ENCODE peak calls at places on chromosome 12, in five cellular contexts. J, Q, C, N and O are unnamed samples.

GRCh38 chr12:51381226-51382079 is 9.8 kb downstream of the GALNT6 start:
- DNase-seq in C (no peak), J (no peak), Q (peak), N (peak), O (no peak)

GRCh38 chr12:1747609-1748008 is 56.7 kb downstream of the ADIPOR2 start:
- DNase-seq in Q (no peak), N (no peak), J (no peak), C (no peak), O (no peak)

GRCh38 chr12:47141459-47141858 is 61.7 kb upstream of the AMIGO2 start:
- DNase-seq in J (no peak), N (no peak), C (no peak), Q (no peak), O (no peak)

GRCh38 chr12:93683410-93683809 is 6.2 kb downstream of the CRADD start:
- DNase-seq in J (no peak), N (no peak), Q (no peak), C (no peak), O (no peak)

GRCh38 chr12:46214668-46215429 is 54.0 kb downstream of the SLC38A1 start:
- DNase-seq in Q (no peak), N (no peak), J (peak), C (no peak), O (peak)

GRCh38 chr12:129971721-129972120 is 67.9 kb upstream of the TMEM132D start:
- DNase-seq in J (no peak), Q (no peak), C (no peak), N (no peak), O (no peak)

GRCh38 chr12:26668847-26669246 is 164.1 kb downstream of the ITPR2 start:
- DNase-seq in C (no peak), Q (no peak), N (peak), J (no peak), O (no peak)

GRCh38 chr12:102848832-102849231 is 68.2 kb downstream of the PAH start:
- DNase-seq in Q (no peak), C (no peak), N (no peak), J (no peak), O (peak)

GRCh38 chr12:62859203-62859799 is 75.6 kb downstream of the PPM1H start:
- DNase-seq in C (no peak), Q (no peak), J (no peak), N (no peak), O (no peak)

GRCh38 chr12:42173961-42174521 is 29.4 kb upstream of the GXYLT1 start:
- DNase-seq in J (no peak), C (no peak), Q (no peak), N (no peak), O (no peak)

GRCh38 chr12:52195065-52195730 is 3.4 kb upstream of the KRT80 start:
- DNase-seq in N (no peak), J (no peak), Q (no peak), C (no peak), O (no peak)

GRCh38 chr12:54004841-54005530 is 3.8 kb upstream of the HOXC8 start:
- DNase-seq in Q (no peak), J (no peak), C (no peak), N (peak), O (no peak)

GRCh38 chr12:1592444-1593231 is 1.7 kb downstream of the FBXL14 start:
- DNase-seq in J (peak), Q (peak), N (peak), C (peak), O (peak)

GRCh38 chr12:131090254-131091210 is 136.8 kb downstream of the ADGRD1 start:
- DNase-seq in C (peak), Q (no peak), N (no peak), J (peak), O (no peak)

DNA sequence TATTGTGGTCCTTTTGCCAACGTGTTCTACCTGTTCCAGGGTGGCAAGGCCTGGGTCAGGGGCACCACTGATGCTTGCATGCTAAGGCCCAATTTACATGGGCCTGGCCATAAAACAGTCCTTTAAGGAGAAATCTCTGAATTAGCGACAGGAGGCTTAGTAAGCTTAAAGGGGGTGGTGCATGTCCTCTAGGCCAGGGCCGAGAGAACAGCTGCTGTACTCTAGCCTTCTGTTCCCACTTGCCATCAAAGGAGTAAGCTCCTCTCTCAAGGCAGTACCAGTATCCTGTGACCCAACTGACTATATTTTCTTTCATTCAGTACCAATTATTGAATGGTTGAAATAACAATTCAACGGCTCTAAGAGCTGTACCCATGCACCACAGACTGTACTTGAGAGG is 67.7 kb upstream of the ZDHHC17 start:
- DNase-seq in J (no peak), C (no peak), Q (no peak), N (no peak), O (no peak)
- TF ChIP-seq CTCF in J (no peak), C (no peak), Q (no peak), N (no peak), O (no peak)

GRCh38 chr12:4366090-4366489 is 13.4 kb downstream of the FGF23 start:
- DNase-seq in Q (no peak), C (no peak), J (no peak), N (no peak), O (no peak)

GRCh38 chr12:4372653-4373052 is 6.9 kb downstream of the FGF23 start:
- DNase-seq in Q (no peak), N (no peak), J (no peak), C (no peak), O (no peak)

GRCh38 chr12:4369548-4369947 is 10.0 kb downstream of the FGF23 start:
- DNase-seq in N (no peak), J (no peak), Q (no peak), C (no peak), O (no peak)

DNA sequence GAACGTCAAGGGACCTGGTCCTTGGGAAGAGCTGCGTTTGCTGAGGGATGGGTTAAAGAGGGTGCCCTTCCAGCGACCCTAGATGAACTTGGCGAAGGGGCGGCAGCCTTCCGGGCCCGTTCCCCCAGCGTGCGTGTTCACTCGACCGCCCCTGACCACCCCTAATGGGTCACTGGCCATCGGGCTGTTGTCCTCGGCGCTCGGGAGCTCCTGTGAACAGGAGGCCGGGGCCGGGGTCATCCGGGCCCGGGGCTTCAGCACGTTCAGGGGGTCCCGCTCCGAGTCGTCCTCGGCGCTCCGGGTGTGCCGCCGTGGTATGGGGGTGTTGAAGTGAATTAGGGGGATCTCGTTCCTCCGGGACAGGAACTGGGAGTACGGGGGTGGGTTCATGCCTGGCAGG is 9.2 kb downstream of the FGF23 start:
- DNase-seq in C (no peak), J (no peak), Q (no peak), N (no peak), O (no peak)
- TF ChIP-seq CTCF in C (no peak), J (no peak), Q (no peak), N (no peak), O (no peak)

DNA sequence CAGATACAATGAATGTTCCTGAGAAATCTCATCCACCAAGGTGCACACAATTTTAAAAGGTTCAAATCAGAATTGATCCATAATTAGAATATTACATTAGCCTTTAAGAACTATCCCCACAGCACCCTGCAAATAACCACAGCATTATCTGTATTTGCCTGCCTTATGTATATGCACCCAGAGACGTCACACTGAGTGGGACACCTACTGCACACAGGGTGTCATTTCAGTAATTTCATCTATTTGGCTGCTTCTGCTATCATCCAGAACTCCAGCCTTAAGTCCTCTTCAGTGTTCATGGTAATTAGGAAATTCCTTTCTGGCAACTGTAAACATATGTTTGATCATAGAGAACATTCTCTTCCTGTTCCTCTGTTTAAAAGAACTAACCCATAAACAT is 298.4 kb downstream of the SYT1 start:
- DNase-seq in N (no peak), C (no peak), J (no peak), Q (peak), O (no peak)
- TF ChIP-seq CTCF in N (no peak), C (no peak), J (no peak), Q (no peak), O (no peak)

GRCh38 chr12:58931518-58931917 is 11.2 kb upstream of the LRIG3 start:
- DNase-seq in J (no peak), C (no peak), Q (no peak), N (no peak), O (no peak)
- TF ChIP-seq CTCF in J (no peak), C (no peak), Q (no peak), N (peak), O (no peak)

GRCh38 chr12:14554281-14555008 is 13.2 kb downstream of the PLBD1 start:
- DNase-seq in Q (peak), C (peak), J (peak), N (peak), O (no peak)
- TF ChIP-seq CTCF in Q (no peak), C (no peak), J (no peak), N (no peak), O (no peak)

DNA sequence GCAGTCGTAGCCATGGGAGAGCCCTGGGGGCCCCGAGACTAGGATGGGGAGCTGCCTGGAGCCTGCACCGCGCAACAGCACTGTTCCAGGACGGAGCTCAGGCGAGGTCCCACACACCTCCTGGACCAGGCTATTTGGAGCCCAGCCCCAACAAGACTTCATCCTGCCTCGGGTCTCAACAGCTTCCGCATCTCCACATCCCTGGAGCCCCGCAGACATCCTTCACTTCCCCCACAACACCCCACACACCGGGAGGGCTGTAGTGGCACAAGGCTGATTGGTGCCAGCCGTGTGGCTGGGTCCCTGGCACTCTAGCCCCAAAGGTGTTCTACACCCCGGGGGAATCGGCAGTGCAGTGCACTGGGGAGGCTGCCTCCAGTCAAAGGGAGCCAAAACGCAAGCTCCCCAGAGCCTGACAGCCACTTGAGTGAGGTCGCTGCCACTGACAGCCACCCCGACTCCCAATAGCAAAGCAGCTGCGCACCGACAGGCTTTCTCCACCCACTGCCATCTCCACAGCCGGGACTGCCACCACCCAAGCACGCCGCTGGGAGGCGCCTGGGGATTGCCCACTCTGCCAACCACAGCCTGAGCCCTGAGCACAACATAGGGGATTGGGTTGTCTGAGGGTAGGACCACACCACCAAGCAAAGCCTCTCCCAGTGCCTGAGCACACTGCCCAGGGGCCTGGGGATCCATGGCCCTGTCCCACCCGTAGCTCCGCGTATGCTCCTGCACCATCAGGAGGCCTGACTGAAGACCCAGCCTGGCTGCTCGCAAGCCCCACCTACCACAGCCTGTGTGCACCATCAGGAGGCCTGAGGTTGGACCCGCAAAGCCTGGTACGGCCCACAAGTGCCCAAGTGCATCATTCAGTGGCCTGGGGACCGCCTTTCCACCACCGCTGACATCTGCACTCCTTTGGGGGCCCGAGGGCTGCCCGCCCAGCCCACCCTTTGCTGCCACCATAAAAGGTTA is 13.2 kb upstream of the KLRF1 start:
- DNase-seq in C (peak), Q (peak), N (peak), J (peak), O (peak)
- TF ChIP-seq CTCF in C (peak), Q (peak), N (peak), J (peak), O (peak)

DNA sequence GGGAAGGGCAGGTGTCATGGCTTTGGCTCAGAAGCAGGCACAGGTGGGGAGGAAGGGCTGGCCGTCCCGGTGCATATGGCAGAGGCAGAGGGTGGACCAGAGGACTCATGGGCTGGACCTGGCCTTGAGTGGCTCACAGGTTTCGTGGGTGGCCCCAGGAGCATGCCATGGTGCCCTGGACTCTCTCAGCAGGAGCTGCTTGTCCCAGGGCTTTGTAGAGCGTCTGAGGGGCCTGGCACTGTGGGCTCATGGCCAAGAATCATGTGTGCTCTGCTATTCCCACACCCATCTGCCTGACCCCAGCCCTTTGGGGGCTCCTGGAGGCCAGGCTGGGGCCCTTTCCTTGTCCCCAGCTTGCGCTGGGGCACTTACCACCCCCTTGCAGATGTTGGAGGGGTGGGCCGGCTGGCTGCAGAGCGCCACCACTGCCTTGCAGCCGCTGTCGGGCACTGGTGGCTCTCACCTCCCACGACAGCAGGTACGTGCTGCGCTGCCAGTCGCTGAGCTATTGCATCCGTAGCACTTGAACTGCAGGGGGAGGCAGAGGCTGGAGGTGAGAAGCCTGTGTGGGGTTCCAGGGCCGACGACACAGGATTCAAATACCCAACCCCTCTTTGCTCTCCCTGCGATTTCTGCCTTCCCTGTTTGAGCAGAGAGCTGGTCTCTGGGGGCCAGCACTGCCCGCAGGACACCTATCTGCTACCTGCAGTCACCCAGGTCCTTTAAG is 187.4 kb upstream of the PRMT8 start:
- DNase-seq in N (no peak), J (no peak), C (no peak), Q (no peak), O (peak)
- TF ChIP-seq CTCF in N (no peak), J (no peak), C (no peak), Q (no peak), O (no peak)